ENCODE peak calls at places on chromosomes 2 and 18, in four cellular contexts. One of them, this sample, is unnamed.

GRCh38 chr2:176479961-176480360 is 210.7 kb downstream of the MTX2 start:
- DNase-seq in GM12878: no peak
- DNase-seq in GM12891: no peak
- DNase-seq in K562: no peak
- DNase-seq in this sample: no peak

GRCh38 chr18:64273724-64274123 is 124.8 kb upstream of the LINC00305 start:
- DNase-seq in GM12878: no peak
- DNase-seq in GM12891: no peak
- DNase-seq in K562: no peak
- DNase-seq in this sample: no peak

GRCh38 chr2:23425338-23425871 is 40.4 kb downstream of the KLHL29 start:
- DNase-seq in GM12878: no peak
- DNase-seq in GM12891: no peak
- DNase-seq in K562: no peak
- DNase-seq in this sample: no peak

GRCh38 chr2:12434609-12435008 is 282.1 kb upstream of the TRIB2 start:
- DNase-seq in GM12878: no peak
- DNase-seq in GM12891: no peak
- DNase-seq in K562: peak; percentile 85
- DNase-seq in this sample: no peak

GRCh38 chr2:197426723-197427122 is 8.1 kb downstream of the SF3B1 start:
- DNase-seq in GM12878: no peak
- DNase-seq in GM12891: no peak
- DNase-seq in K562: no peak
- DNase-seq in this sample: no peak

GRCh38 chr2:190210471-190210870 is 109.2 kb downstream of the HIBCH start:
- DNase-seq in GM12878: no peak
- DNase-seq in GM12891: no peak
- DNase-seq in K562: no peak
- DNase-seq in this sample: no peak

GRCh38 chr2:165407464-165407863 is 62.0 kb upstream of the CSRNP3 start:
- DNase-seq in GM12878: no peak
- DNase-seq in GM12891: no peak
- DNase-seq in K562: no peak
- DNase-seq in this sample: no peak

GRCh38 chr2:71156531-71156930 is 26.1 kb downstream of the MPHOSPH10 start:
- DNase-seq in GM12878: no peak
- DNase-seq in GM12891: no peak
- DNase-seq in K562: no peak
- DNase-seq in this sample: no peak

GRCh38 chr18:28267878-28268625 is 91.1 kb upstream of the CDH2 start:
- DNase-seq in GM12878: no peak
- DNase-seq in GM12891: no peak
- DNase-seq in K562: no peak
- DNase-seq in this sample: no peak

GRCh38 chr18:48170651-48171050 is 238.5 kb downstream of the ZBTB7C start:
- DNase-seq in GM12878: no peak
- DNase-seq in GM12891: no peak
- DNase-seq in K562: no peak
- DNase-seq in this sample: no peak

GRCh38 chr2:23788100-23788499 is 138.8 kb downstream of the ATAD2B start:
- DNase-seq in GM12878: peak; percentile 13
- DNase-seq in GM12891: peak; percentile 6
- DNase-seq in K562: peak; percentile 46
- DNase-seq in this sample: no peak

GRCh38 chr18:77131100-77131651 is 1.4 kb downstream of the MBP start:
- DNase-seq in GM12878: no peak
- DNase-seq in GM12891: no peak
- DNase-seq in K562: no peak
- DNase-seq in this sample: peak; percentile 81

GRCh38 chr18:43125471-43125870 is 10.0 kb upstream of the RIT2 start:
- DNase-seq in GM12878: no peak
- DNase-seq in GM12891: no peak
- DNase-seq in K562: no peak
- DNase-seq in this sample: no peak

GRCh38 chr2:60530228-60530627 is 23.2 kb downstream of the BCL11A start:
- DNase-seq in GM12878: no peak
- DNase-seq in GM12891: no peak
- DNase-seq in K562: no peak
- DNase-seq in this sample: no peak

DNA sequence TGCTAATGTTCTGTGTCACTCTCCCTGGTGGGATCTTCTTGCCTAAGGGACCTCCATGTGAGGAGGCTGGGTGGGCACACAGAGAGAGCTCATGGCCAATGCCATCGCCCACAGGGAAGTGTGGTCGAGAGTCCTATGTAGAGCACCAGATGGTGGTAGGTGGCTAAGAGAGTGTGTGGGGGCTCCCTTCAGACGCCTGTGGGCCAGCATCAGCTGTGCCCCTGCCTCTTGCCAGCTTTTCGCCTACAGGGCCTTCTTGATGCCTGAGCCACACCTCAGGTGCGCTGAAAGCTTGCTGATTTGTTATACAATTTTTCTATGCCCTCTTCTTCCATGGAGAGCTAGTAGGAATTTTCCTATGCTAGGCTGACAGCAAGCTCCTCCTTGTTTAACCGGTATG is 38.3 kb downstream of the LRRTM1 start:
- DNase-seq in GM12878: no peak
- DNase-seq in GM12891: no peak
- DNase-seq in K562: no peak
- DNase-seq in this sample: no peak
- TF ChIP-seq SPI1 in GM12878: no peak
- TF ChIP-seq SPI1 in GM12891: no peak
- TF ChIP-seq SPI1 in K562: no peak
- TF ChIP-seq SPI1 in this sample: no peak

GRCh38 chr2:120703330-120703994 is 32.2 kb upstream of the GLI2 start:
- DNase-seq in GM12878: no peak
- DNase-seq in GM12891: no peak
- DNase-seq in K562: no peak
- DNase-seq in this sample: no peak
- TF ChIP-seq SPI1 in GM12878: no peak
- TF ChIP-seq SPI1 in GM12891: no peak
- TF ChIP-seq SPI1 in K562: no peak
- TF ChIP-seq SPI1 in this sample: no peak

DNA sequence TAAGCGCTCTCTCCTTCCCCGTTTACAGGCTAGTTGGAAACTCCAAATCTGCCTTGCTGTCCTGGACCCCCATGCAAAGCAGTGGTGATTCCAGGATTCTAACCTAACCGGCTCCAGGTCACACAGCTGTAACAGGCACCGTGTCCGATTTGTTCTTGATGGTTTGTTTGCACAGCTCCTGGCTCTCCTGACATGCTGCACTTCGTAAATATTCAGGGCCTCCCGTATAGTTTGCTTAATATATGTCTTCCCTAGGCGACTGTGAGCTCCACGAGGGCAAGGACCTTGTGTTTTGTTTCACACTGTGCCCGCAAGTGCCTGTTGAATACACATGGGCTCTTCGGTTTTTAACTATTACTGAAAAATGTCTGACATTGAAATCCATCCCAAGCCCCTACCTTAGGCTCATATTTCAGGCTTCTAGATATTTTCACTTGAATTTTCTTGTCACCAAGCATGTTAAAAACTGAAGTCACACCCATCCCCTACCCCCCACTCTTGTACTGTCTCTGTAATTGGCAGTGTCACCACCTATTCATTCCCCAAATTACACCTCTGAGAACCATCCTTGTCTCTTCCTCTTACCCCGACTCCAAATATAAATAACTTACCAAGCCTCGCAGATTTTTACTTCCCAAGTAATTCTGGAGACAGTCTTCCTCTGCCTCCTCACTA is 1.0 kb upstream of the PUM2 start:
- DNase-seq in GM12878: no peak
- DNase-seq in GM12891: no peak
- DNase-seq in K562: no peak
- DNase-seq in this sample: no peak
- TF ChIP-seq SPI1 in GM12878: no peak
- TF ChIP-seq SPI1 in GM12891: no peak
- TF ChIP-seq SPI1 in K562: no peak
- TF ChIP-seq SPI1 in this sample: no peak

GRCh38 chr2:206863196-206863595 is 76.1 kb upstream of the CPO start:
- DNase-seq in GM12878: no peak
- DNase-seq in GM12891: no peak
- DNase-seq in K562: no peak
- DNase-seq in this sample: no peak

GRCh38 chr2:206869824-206870495 is 69.4 kb upstream of the CPO start:
- DNase-seq in GM12878: no peak
- DNase-seq in GM12891: no peak
- DNase-seq in K562: no peak
- DNase-seq in this sample: no peak

GRCh38 chr2:206863721-206864120 is 75.6 kb upstream of the CPO start:
- DNase-seq in GM12878: no peak
- DNase-seq in GM12891: no peak
- DNase-seq in K562: no peak
- DNase-seq in this sample: no peak

DNA sequence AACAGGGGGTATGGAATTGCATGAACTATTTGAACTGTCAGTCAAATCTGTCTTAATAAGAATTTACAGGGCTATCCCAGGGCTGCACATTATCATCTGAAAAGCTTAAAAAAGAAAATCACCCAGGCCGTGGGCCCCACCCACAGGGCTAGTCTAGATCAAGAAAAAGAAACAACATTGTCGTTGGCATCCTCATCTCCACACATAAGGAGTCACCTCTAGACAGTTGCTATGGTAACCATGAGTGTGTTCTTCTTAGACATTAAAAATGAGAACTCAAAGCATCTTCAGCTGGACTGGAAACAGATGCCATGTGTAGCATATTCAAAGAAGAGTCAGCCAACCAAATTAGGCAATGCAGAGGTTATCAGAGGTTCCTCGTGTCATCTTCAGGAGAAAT is 72.3 kb upstream of the CPO start:
- DNase-seq in GM12878: no peak
- DNase-seq in GM12891: no peak
- DNase-seq in K562: no peak
- DNase-seq in this sample: no peak
- TF ChIP-seq SPI1 in GM12878: no peak
- TF ChIP-seq SPI1 in GM12891: no peak
- TF ChIP-seq SPI1 in K562: no peak
- TF ChIP-seq SPI1 in this sample: no peak

DNA sequence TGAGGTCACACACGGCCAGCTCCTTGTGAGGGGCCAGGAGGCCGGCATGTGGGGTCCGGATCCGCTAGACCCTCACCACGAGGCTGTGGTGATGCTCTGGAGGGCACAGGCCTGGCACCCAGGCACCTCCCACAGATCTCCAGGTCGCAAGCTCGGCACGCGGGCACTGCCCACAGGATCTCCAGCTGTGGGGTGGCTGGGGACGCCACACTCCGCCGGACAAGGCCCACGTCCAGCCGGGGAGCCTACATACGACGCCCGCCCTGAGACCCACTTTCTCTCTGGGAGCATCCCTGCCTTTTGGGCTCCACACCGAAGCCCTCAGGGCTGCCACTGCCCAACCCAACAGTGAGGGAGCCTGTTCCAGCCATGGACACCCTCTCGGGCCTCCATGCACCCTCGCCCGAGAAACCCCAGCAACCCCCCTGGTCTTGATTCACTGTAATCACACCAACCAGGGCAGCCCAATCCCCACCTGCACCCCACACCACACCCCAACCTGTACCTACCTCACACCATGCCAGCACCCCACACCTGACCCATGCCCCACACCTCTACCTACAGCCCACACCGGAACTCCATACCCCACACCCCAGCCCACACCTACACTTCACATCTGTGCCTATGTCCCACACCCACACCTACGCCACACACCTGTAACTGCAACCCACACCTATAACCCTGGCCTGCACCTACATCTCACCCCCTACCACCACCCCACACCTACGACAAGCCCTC is 33.9 kb downstream of the SLC66A2 start:
- DNase-seq in GM12878: no peak
- DNase-seq in GM12891: no peak
- DNase-seq in K562: no peak
- DNase-seq in this sample: no peak
- TF ChIP-seq SPI1 in GM12878: no peak
- TF ChIP-seq SPI1 in GM12891: no peak
- TF ChIP-seq SPI1 in K562: no peak
- TF ChIP-seq SPI1 in this sample: no peak

DNA sequence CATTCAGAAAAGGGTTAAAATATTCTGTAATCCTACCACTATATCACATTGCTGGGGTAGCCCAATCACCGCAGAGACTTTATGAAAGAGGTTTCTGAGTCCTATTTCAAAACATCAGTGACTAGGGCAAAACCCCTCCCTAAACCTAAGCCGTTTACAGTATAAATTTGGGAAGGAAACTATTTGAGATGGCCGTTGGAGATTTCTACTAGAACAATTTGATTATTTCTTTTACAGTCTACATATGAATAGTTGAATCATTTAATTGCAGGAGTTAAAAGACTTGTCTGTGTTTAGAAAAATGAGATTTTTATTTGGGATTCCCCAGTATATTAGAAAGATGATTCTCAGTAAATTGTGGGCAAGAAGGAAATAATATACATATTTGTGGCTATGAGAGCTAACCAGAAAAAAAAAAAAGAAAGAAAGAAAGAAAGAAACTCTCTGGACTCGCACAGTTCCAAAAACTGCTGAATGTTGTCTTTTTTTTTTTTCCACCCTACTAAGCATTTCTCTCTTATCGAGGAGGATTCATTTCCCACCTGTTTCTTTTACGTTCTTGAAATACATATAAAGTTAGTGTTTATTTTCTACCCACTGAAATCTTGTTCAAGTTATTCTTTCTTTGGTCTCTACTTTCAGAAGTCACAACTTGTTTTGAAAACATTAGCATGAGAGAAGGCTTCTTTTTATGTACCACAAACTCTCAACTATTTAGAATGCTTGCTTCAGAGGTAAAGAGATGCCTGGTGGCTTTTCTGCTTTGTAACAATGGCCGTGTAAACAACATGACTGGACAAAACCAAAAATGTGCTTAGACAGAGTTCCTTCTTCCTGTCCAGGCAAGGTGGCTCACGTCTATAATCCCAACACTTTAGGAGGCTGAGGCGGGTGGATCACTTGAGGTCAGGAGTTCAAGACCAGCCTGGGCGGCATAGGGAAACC is 65.9 kb downstream of the BCL2 start:
- DNase-seq in GM12878: no peak
- DNase-seq in GM12891: no peak
- DNase-seq in K562: no peak
- DNase-seq in this sample: peak; percentile 44
- TF ChIP-seq SPI1 in GM12878: no peak
- TF ChIP-seq SPI1 in GM12891: no peak
- TF ChIP-seq SPI1 in K562: no peak
- TF ChIP-seq SPI1 in this sample: no peak

This sample was measured in HL-60.